ENCODE peak calls at places on chromosomes 16 and 17, in five cellular contexts. N is GM12891, D is prostate gland, B is adrenal gland, S is stomach. I is an unnamed sample.

GRCh38 chr17:27993161-27993695 is 49.2 kb upstream of the NLK start:
- DNase-seq in S (no peak), D (no peak), N (no peak), B (no peak), I (no peak)

GRCh38 chr17:10743316-10744009 is 13.6 kb upstream of the TMEM220 start:
- DNase-seq in S (no peak), D (no peak), N (no peak), B (no peak), I (no peak)

GRCh38 chr16:29857133-29857760 is 5.8 kb downstream of the CDIPT start:
- DNase-seq in S (no peak), B (peak; percentile 58), D (no peak), N (no peak), I (no peak)

GRCh38 chr17:51683291-51683690 is 422.9 kb downstream of the UTP18 start:
- DNase-seq in B (no peak), S (no peak), D (no peak), N (no peak), I (no peak)

GRCh38 chr17:76495663-76496400 is 5.4 kb downstream of the RHBDF2 start:
- DNase-seq in B (no peak), N (no peak), S (no peak), D (no peak), I (no peak)

GRCh38 chr16:82470506-82471196 is 156.1 kb upstream of the CDH13 start:
- DNase-seq in D (no peak), N (no peak), S (no peak), B (no peak), I (no peak)

GRCh38 chr17:65370669-65371126 is 190.8 kb downstream of the AXIN2 start:
- DNase-seq in S (peak; percentile 67), N (no peak), B (no peak), D (peak; percentile 36), I (no peak)

GRCh38 chr16:89189358-89190025 is 10.8 kb downstream of the SLC22A31 start:
- DNase-seq in D (no peak), B (no peak), S (no peak), N (no peak), I (no peak)

GRCh38 chr17:75295220-75296158 is 6.3 kb upstream of the SLC25A19 start:
- DNase-seq in D (no peak), S (no peak), N (no peak), B (peak; percentile 72), I (no peak)

GRCh38 chr17:7129311-7129710 is 14.7 kb upstream of the ASGR2 start:
- DNase-seq in N (no peak), B (no peak), S (no peak), D (no peak), I (no peak)

GRCh38 chr17:54180919-54181318 is 358.2 kb downstream of the KIF2B start:
- DNase-seq in S (no peak), D (no peak), B (no peak), N (no peak), I (no peak)

GRCh38 chr17:72603346-72604242 is 482.8 kb downstream of the SOX9 start:
- DNase-seq in N (no peak), D (no peak), B (no peak), S (no peak), I (no peak)

GRCh38 chr17:80443498-80443897 is 28.5 kb downstream of the ENDOV start:
- DNase-seq in B (no peak), N (no peak), S (no peak), D (no peak), I (no peak)

GRCh38 chr17:5770556-5771270 is 186.4 kb upstream of the NLRP1 start:
- DNase-seq in D (no peak), B (no peak), S (no peak), N (no peak), I (no peak)

GRCh38 chr16:75471723-75472634 is 7.5 kb upstream of the TMEM170A start:
- DNase-seq in D (peak; percentile 67), S (peak; percentile 59), B (peak; percentile 89), N (peak; percentile 59), I (peak; percentile 75)

GRCh38 chr16:86156155-86156554 is 257.2 kb downstream of the IRF8 start:
- DNase-seq in B (no peak), D (no peak), S (no peak), N (no peak), I (no peak)

GRCh38 chr17:74987909-74988711 is 678 bp downstream of the CDR2L start:
- DNase-seq in S (peak; percentile 74), B (peak; percentile 88), D (peak; percentile 83), N (no peak), I (peak; percentile 68)

GRCh38 chr17:8226536-8227237 is 16.3 kb upstream of the AURKB start:
- DNase-seq in D (peak; percentile 36), B (peak; percentile 95), S (peak; percentile 32), N (no peak), I (peak; percentile 88)

GRCh38 chr17:76735586-76736348 is 1.4 kb downstream of the SRSF2 start:
- DNase-seq in B (no peak), D (no peak), N (no peak), S (no peak), I (peak; percentile 53)

GRCh38 chr17:9475259-9475658 is 100.4 kb downstream of the STX8 start:
- DNase-seq in S (no peak), N (no peak), D (no peak), B (peak; percentile 55), I (no peak)

GRCh38 chr16:79845734-79846135 is 245.2 kb upstream of the MAF start:
- DNase-seq in B (no peak), D (no peak), S (no peak), N (no peak), I (peak; percentile 6)

GRCh38 chr17:61426482-61427304 is 25.5 kb upstream of the TBX4 start:
- DNase-seq in S (no peak), N (no peak), D (no peak), B (no peak), I (no peak)

GRCh38 chr17:68910256-68910705 is 44.9 kb downstream of the ABCA8 start:
- DNase-seq in D (no peak), S (no peak), B (no peak), N (no peak), I (no peak)

GRCh38 chr17:7223375-7223774 is 3.6 kb downstream of the ACADVL start:
- DNase-seq in B (no peak), S (no peak), N (no peak), D (no peak), I (no peak)

GRCh38 chr16:74107795-74108610 is 188.6 kb upstream of the PSMD7 start:
- DNase-seq in N (peak; percentile 11), S (peak; percentile 69), D (peak; percentile 16), B (no peak), I (peak; percentile 54)

GRCh38 chr17:39636927-39637736 is at the start of gene STARD3:
- DNase-seq in S (peak; percentile 95), D (peak; percentile 91), B (peak; percentile 95), N (peak; percentile 98), I (peak; percentile 94)
- TF ChIP-seq POLR2A in S (no peak), D (peak; percentile 64), B (peak; percentile 74), N (peak; percentile 72), I (peak; percentile 67)

GRCh38 chr16:67987460-67988160 is 7.3 kb upstream of the DPEP3 start:
- DNase-seq in D (no peak), S (no peak), N (no peak), B (peak; percentile 77), I (no peak)
- TF ChIP-seq POLR2A in D (no peak), S (no peak), N (no peak), B (no peak), I (no peak)

GRCh38 chr16:59198487-59198886 is 464.4 kb upstream of the GOT2 start:
- DNase-seq in N (no peak), B (no peak), S (no peak), D (no peak), I (peak; percentile 45)
- TF ChIP-seq POLR2A in N (no peak), B (no peak), S (no peak), D (no peak), I (no peak)

GRCh38 chr17:17437893-17438292 is 38.9 kb upstream of the MED9 start:
- DNase-seq in S (no peak), B (no peak), N (no peak), D (no peak), I (no peak)

GRCh38 chr17:17443173-17443572 is 33.6 kb upstream of the MED9 start:
- DNase-seq in S (no peak), D (no peak), N (no peak), B (no peak), I (no peak)

GRCh38 chr17:17440938-17441730 is 35.7 kb upstream of the MED9 start:
- DNase-seq in B (peak; percentile 13), D (no peak), S (no peak), N (no peak), I (peak; percentile 40)

GRCh38 chr17:17437461-17437860 is 39.3 kb upstream of the MED9 start:
- DNase-seq in B (no peak), N (no peak), D (no peak), S (no peak), I (no peak)

DNA sequence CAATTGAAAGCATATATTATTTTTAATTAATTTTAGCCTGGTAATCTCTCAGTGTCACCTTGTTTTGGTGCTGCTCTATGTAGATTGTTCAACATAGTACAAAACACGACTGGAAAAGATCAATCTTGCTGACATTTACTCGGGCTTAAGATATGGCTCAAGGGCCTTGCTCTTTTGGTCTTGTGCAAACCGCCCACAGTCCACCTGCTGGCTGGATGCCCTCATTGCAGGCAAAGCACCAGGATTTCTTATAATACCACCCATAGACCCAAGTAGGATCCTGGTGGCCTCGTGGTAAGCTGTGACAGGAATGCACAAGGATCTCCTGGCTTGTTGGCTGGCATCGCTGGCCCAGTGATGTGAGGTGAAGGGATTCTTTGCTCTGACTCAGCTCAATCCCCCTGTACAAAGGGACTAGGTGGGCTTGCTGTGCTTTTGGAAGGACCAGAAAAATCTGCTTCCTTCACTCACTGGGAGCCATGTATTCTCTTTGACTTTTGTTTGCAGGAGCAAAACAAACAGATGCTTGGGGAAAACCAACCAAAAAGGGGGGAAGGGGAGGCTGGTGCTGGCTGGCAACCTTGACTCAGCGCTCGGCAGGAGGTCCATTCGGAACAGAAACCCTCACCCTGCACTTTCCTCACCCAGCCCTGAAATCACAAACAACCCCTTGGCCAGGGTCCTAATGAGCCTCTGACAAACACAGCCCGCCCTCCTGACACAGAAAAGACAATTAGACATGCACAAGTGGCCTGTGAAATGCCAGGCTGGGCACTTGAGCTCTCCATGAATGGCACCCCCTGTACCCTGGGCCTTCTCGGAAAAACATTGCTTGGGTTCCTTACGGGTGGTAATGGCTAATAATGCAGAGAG is 36.6 kb upstream of the MED9 start:
- DNase-seq in B (peak; percentile 81), D (no peak), N (peak; percentile 71), S (peak; percentile 80), I (peak; percentile 89)
- TF ChIP-seq POLR2A in B (no peak), D (no peak), N (no peak), S (no peak), I (no peak)

DNA sequence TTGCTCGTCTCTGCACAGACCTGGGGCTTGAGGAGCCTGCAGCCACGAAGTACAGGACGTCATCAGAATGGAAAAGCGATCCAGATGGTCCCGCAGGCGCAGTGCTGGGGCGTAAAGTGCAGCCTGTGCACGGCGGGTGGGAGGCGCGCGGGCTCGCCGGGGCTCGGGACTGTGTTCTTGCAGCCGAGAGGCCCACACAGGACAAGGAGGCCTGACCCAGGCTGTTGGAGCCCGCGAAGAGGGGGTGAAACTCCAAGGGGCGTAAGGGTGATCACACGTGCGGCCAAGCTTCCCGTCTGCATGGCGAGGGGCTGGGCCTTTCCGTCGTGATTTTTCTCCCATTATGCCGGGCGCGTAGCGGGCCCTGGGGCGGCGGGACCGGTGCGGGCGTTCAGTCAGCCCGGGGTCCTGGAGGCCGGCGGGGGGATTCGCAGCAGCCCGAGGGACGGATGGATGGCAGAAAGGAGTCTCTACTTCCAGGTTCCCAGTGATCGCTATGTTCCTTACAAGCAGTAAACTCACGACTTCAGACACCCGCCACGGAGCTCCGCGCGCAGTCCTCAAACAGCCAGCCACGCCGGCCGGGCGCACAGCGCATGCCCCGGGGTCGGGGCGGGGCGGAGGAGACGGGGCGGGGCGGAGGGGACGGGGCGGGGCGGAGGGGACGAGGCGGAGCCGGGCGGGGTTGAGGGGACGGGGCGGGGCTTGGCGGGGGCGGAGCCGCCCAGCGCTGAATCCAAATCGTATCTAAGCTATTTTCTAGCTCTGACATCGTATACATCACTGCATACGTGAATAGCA is 141.0 kb upstream of the KCNJ18 start:
- DNase-seq in B (peak; percentile 92), N (peak; percentile 55), S (peak; percentile 85), D (peak; percentile 73), I (peak; percentile 76)
- TF ChIP-seq POLR2A in B (peak; percentile 17), N (no peak), S (no peak), D (peak; percentile 19), I (no peak)